ENCODE peak calls at places on chromosomes 3 and 15, in five cellular contexts. B is pancreas, A is mucosa of descending colon, Y is transverse colon, D is tibial nerve. X is an unnamed sample. For H3K9me3, the result is how much of the 10 kb centered on the place peaks cover.

GRCh38 chr3:195154793-195155535 is 116.0 kb downstream of the XXYLT1 start:
- DNase-seq in B (peak), A (peak), Y (peak), D (peak), X (peak)

GRCh38 chr3:9834520-9835380 is 9.1 kb downstream of the RPUSD3 start:
- DNase-seq in B (no peak), A (peak), Y (no peak), D (no peak), X (no peak)

GRCh38 chr3:195555110-195555509 is 12.0 kb upstream of the PPP1R2 start:
- DNase-seq in B (no peak), A (no peak), Y (no peak), D (no peak), X (no peak)

GRCh38 chr3:122271246-122271898 is 53.7 kb upstream of the CSTA start:
- DNase-seq in B (no peak), A (no peak), Y (no peak), D (no peak), X (no peak)

GRCh38 chr15:56082263-56082761 is 88.9 kb upstream of the NEDD4 start:
- DNase-seq in B (no peak), A (no peak), Y (no peak), D (no peak), X (no peak)

GRCh38 chr3:64222501-64222900 is 2.8 kb downstream of the PRICKLE2 start:
- DNase-seq in B (no peak), A (no peak), Y (no peak), D (no peak), X (no peak)

GRCh38 chr3:41308119-41308518 is 108.8 kb downstream of the CTNNB1 start:
- DNase-seq in B (no peak), A (no peak), Y (no peak), D (no peak), X (no peak)

GRCh38 chr3:122392868-122393844 is 9.2 kb downstream of the FAM162A start:
- DNase-seq in B (no peak), A (no peak), Y (no peak), D (no peak), X (no peak)

GRCh38 chr15:66149871-66150270 is 103.7 kb downstream of the MEGF11 start:
- DNase-seq in B (no peak), A (no peak), Y (no peak), D (no peak), X (no peak)

GRCh38 chr15:87154771-87155170 is 1075.1 kb downstream of the AGBL1 start:
- DNase-seq in B (no peak), A (no peak), Y (no peak), D (no peak), X (no peak)

GRCh38 chr15:39580117-39580629 is 706 bp upstream of the THBS1 start:
- DNase-seq in B (peak), A (peak), Y (peak), D (peak), X (peak)
- H3K4me3 ChIP-seq in B (peak), A (peak), Y (peak), D (peak), X (peak)

GRCh38 chr3:5143459-5143858 is 21.4 kb downstream of the ARL8B start:
- DNase-seq in B (no peak), A (no peak), Y (no peak), D (no peak), X (no peak)
- H3K9me3 ChIP-seq in B (under half), A (under half), Y (under half), D (under half), X (under half)

GRCh38 chr15:82677720-82678323 is 30.7 kb upstream of the CPEB1 start:
- DNase-seq in B (no peak), A (no peak), Y (no peak), D (no peak), X (no peak)

GRCh38 chr15:82681371-82681770 is 28.3 kb downstream of the AP3B2 start:
- DNase-seq in B (no peak), A (no peak), Y (no peak), D (no peak), X (no peak)

GRCh38 chr15:82674873-82675272 is 27.7 kb upstream of the CPEB1 start:
- DNase-seq in B (no peak), A (no peak), Y (no peak), D (no peak), X (no peak)

GRCh38 chr15:82679626-82680199 is 30.0 kb downstream of the AP3B2 start:
- DNase-seq in B (no peak), A (no peak), Y (no peak), D (no peak), X (no peak)

DNA sequence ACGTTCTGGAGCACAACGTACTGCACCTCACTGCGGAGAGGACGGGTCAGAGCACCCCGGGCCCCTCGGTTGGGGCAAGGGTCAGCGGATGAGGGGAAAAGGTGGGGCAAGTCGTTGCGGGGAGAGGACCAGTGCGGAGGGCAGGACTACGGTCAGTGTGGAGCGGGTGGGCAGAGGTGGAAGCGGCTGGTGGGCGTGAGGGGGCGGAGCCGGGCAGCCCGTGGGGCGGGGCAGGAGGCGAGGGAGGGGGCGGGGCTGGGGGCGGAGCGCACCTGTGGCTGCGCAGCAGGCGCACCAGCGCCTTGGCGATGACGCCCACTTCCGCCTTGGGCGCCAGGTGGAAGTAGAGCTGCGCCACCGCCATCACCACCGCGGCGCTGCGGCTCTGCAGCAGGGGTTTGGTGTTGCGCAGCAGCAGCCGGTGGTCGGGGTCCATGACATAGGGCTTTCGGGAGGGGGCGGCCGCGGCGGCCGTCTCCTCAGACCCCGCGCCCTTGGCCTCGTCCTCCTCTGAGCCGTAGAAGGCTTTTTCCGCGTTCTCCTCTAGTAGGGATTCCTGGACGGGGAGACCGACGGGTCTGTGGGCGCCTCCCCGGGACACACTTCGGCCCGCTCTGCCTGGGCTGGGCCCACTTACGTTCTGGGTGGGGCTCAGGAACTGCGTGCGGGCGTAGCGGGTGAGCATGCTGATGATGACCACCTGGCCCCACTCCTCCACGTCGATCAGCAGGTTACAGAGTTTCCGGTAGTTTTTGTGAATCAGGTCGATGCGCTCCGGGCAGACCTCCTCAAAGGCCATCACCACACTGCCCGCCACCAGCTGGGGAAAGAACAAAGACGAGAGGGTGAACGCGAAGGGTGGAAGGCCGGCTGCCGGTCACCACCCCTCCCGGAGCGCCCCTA is 29.2 kb downstream of the AP3B2 start:
- DNase-seq in B (peak), A (peak), Y (peak), D (no peak), X (no peak)
- H3K4me3 ChIP-seq in B (peak), A (no peak), Y (peak), D (no peak), X (no peak)

GRCh38 chr15:58185439-58185838 is 47.3 kb downstream of the AQP9 start:
- DNase-seq in B (no peak), A (no peak), Y (no peak), D (no peak), X (no peak)

GRCh38 chr15:58179206-58179605 is 41.0 kb downstream of the AQP9 start:
- DNase-seq in B (no peak), A (no peak), Y (no peak), D (no peak), X (no peak)

GRCh38 chr15:58178668-58179067 is 40.5 kb downstream of the AQP9 start:
- DNase-seq in B (no peak), A (no peak), Y (no peak), D (no peak), X (no peak)

GRCh38 chr15:58179741-58180381 is 41.7 kb downstream of the AQP9 start:
- DNase-seq in B (no peak), A (no peak), Y (no peak), D (no peak), X (no peak)

DNA sequence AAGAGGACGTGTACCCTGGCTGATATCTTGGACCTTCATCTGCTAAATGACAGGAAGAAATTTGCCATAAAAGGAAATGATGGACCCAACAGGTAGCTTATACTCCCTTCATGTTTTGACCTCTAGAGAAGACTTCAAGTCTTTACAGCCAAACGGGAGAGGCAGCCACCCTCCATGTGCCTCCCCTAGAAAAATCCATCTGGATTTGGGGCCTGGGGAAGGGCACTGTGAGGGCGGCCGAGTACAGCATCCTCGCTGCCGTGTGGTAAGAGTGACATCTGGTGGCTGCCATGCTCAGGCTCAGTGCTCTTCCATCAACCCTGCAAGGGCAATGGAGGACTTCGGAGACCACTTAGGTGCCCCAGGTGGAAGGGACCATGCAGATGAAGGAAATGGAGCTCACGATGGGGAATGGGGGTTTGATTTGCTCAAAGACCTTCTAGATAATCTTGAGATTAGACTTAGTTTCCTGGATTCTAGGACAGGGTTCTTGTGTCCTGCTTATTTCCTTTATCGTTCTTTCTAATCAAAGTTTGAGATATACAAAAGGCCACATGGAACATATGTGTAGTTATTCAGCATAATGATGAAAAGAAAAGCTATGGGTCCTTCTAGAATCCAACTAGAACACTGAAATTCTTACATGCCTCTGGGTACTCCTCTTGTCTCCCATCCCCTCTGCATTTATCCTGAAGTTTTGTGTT is 44.4 kb downstream of the AQP9 start:
- DNase-seq in B (peak), A (no peak), Y (peak), D (no peak), X (peak)
- H3K9me3 ChIP-seq in B (under half), A (under half), Y (under half), D (under half), X (under half)

GRCh38 chr3:45665101-45665572 is 24.1 kb upstream of the SACM1L start:
- DNase-seq in B (peak), A (no peak), Y (peak), D (peak), X (no peak)
- H3K4me3 ChIP-seq in B (no peak), A (no peak), Y (no peak), D (peak), X (no peak)

GRCh38 chr15:25207369-25207768 is 231.5 kb downstream of the UBE3A start:
- DNase-seq in B (no peak), A (no peak), Y (no peak), D (no peak), X (no peak)
- H3K9me3 ChIP-seq in B (under half), A (half or more), Y (under half), D (under half), X (under half)